ENCODE peak calls at places on chromosome 10, in four cellular contexts. T, M, J and Y are unnamed samples.

GRCh38 chr10:28496017-28496416 is 36.9 kb upstream of the WAC start:
- DNase-seq in M (no peak), J (no peak), T (no peak), Y (no peak)

GRCh38 chr10:14782691-14783363 is 8.1 kb upstream of the FAM107B start:
- DNase-seq in T (no peak), M (peak), J (no peak), Y (peak)

GRCh38 chr10:16944081-16944922 is 127.1 kb upstream of the RSU1 start:
- DNase-seq in J (no peak), M (no peak), T (no peak), Y (no peak)

GRCh38 chr10:43648392-43649148 is at the start of gene ZNF32:
- DNase-seq in J (peak), M (peak), T (no peak), Y (peak)

GRCh38 chr10:97278491-97278989 is 13.9 kb downstream of the ARHGAP19 start:
- DNase-seq in M (peak), J (no peak), T (no peak), Y (no peak)

GRCh38 chr10:22601618-22602017 is 112.8 kb downstream of the PIP4K2A start:
- DNase-seq in J (no peak), T (no peak), M (no peak), Y (no peak)

GRCh38 chr10:60377955-60378354 is 11.7 kb downstream of the ANK3 start:
- DNase-seq in M (peak), T (no peak), J (no peak), Y (no peak)

GRCh38 chr10:49552277-49552676 is 13.4 kb upstream of the ERCC6 start:
- DNase-seq in M (no peak), J (no peak), T (no peak), Y (no peak)

GRCh38 chr10:123287594-123288247 is 133.5 kb downstream of the BUB3 start:
- DNase-seq in J (no peak), M (peak), T (no peak), Y (no peak)

GRCh38 chr10:88828310-88828709 is 23.3 kb downstream of the ANKRD22 start:
- DNase-seq in J (no peak), M (no peak), T (no peak), Y (no peak)

GRCh38 chr10:114121031-114121430 is 53.0 kb downstream of the CCDC186 start:
- DNase-seq in J (no peak), M (no peak), T (no peak), Y (no peak)

GRCh38 chr10:62103857-62104256 is 164.8 kb downstream of the RTKN2 start:
- DNase-seq in T (no peak), J (no peak), M (no peak), Y (no peak)

GRCh38 chr10:49023752-49024151 is 84.1 kb upstream of the LRRC18 start:
- DNase-seq in T (no peak), M (no peak), J (no peak), Y (no peak)

GRCh38 chr10:47453435-47454293 is 30.3 kb downstream of the ANXA8 start:
- DNase-seq in T (no peak), M (no peak), J (no peak), Y (no peak)

GRCh38 chr10:50540069-50540825 is 83.5 kb downstream of the SGMS1 start:
- DNase-seq in M (no peak), J (no peak), T (no peak), Y (no peak)

GRCh38 chr10:99766282-99766681 is 16.2 kb upstream of the ABCC2 start:
- DNase-seq in T (peak), J (no peak), M (no peak), Y (no peak)

GRCh38 chr10:72254891-72255568 is 18.7 kb upstream of the DDIT4 start:
- DNase-seq in J (peak), M (peak), T (no peak), Y (peak)

GRCh38 chr10:58854811-58855210 is 321.6 kb upstream of the PHYHIPL start:
- DNase-seq in T (no peak), J (no peak), M (no peak), Y (no peak)

DNA sequence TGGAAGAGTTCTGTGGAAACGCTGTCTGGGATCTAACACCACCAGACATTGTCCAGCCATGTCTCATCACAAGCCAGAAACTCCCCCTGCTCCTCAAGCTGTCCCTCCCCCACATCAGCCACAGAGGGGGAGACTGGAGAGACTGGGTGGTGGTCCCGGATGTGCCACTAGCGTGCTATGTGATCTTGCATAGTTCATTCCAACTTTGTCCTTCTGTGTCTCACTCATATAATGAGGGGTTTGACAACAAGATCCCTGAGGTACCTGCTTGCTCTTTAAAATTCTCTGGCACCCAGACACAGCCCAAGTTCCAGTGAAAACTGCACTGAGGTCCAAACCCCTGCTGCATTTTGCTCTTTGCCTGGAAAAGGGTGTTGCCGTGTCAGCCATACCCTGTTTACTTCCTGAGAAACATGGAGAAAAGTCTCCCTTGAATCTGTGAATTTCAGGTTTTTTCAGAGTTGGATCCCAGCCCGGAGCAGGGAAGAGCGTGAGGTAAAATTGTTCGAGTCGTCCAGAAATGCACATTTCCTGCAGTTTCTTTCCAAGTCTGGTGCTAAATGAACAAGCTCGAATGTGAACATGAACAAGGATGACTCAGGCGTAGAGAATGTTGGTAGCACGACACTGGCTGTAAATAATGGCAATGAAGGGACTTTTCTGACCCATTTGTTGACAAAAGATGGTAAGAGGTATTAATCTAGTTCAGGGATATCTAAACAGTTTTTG is 156.6 kb downstream of the CCDC3 start:
- DNase-seq in T (no peak), J (peak), M (peak), Y (no peak)
- H3K4me3 ChIP-seq in T (no peak), J (no peak), M (no peak), Y (no peak)

GRCh38 chr10:101607124-101607523 is 19.0 kb downstream of the DPCD start:
- DNase-seq in T (no peak), J (no peak), M (no peak), Y (no peak)
- TF ChIP-seq EP300 in T (no peak), J (no peak), M (no peak), Y (no peak)

GRCh38 chr10:68902382-68902781 is 1.3 kb downstream of the DDX50 start:
- DNase-seq in T (no peak), J (no peak), M (no peak), Y (no peak)
- TF ChIP-seq POLR2A in T (no peak), J (no peak), M (no peak), Y (no peak)

GRCh38 chr10:124741281-124741921 is 2.8 kb downstream of the FAM53B start:
- DNase-seq in T (no peak), M (peak), J (peak), Y (peak)
- H3K4me3 ChIP-seq in T (peak), M (no peak), J (no peak), Y (peak)

GRCh38 chr10:7887417-7887816 is 69.1 kb downstream of the TAF3 start:
- DNase-seq in M (no peak), T (no peak), J (no peak), Y (no peak)
- TF ChIP-seq EP300 in M (no peak), T (no peak), J (no peak), Y (no peak)

DNA sequence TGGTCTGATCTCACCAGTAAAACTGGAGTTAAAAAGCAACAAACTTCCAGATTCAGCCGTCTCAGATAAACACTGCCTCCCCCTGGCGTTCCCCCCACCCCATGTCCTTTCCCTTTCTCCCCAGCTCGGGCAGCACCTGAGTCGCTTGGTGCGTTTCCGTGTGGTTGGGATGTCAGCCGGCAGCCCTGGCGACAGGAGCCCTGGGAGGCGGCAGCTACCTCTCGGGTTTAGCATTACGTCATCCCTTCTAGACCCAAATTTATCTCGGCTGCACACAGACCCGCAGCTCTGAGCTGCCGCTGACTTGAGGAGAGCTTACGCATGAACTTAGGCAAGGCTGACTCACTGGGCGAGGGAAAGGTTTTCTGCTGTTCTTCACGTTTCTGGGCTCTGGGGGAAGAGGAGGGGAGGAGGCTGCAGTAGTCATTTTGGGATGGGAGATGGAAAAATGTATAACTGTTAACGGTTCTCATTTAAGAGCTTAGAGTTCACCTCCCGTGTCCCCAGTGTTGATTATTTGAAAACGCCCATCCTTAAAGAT is 14.4 kb downstream of the MXI1 start:
- DNase-seq in J (peak), T (no peak), M (peak), Y (peak)
- TF ChIP-seq POLR2A in J (no peak), T (no peak), M (no peak), Y (no peak)